ENCODE peak calls at places on chromosomes 16 and 17, in six cellular contexts. W is midbrain; L is effector memory CD8-positive, alpha-beta T cell; X is HEK293T; I is progenitor cell of endocrine pancreas; A is HL-60. Z is an unnamed sample.

GRCh38 chr17:16439303-16439791 is 24.0 kb downstream of the TRPV2 start:
- DNase-seq in W (peak), L (peak), X (no peak), I (no peak), A (no peak), Z (no peak)

GRCh38 chr16:78098087-78098486 is 1.4 kb upstream of the WWOX start:
- DNase-seq in W (no peak), L (no peak), X (no peak), I (no peak), A (no peak), Z (no peak)

GRCh38 chr17:27332052-27332403 is 38.1 kb downstream of the WSB1 start:
- DNase-seq in W (no peak), L (no peak), X (no peak), I (no peak), A (no peak), Z (no peak)

GRCh38 chr17:57889892-57890856 is 40.3 kb upstream of the MRPS23 start:
- DNase-seq in W (no peak), L (no peak), X (no peak), I (no peak), A (peak), Z (no peak)

GRCh38 chr16:14475370-14476139 is 154.5 kb downstream of the PARN start:
- DNase-seq in W (no peak), L (no peak), X (no peak), I (no peak), A (no peak), Z (peak)

GRCh38 chr16:58378401-58378800 is 13.9 kb upstream of the GINS3 start:
- DNase-seq in W (no peak), L (no peak), X (no peak), I (no peak), A (no peak), Z (no peak)

GRCh38 chr16:77590707-77591106 is 131.6 kb upstream of the NUDT7 start:
- DNase-seq in W (no peak), L (no peak), X (no peak), I (no peak), A (no peak), Z (no peak)

GRCh38 chr16:16101585-16101984 is 121.7 kb downstream of the ABCC6 start:
- DNase-seq in W (no peak), L (no peak), X (no peak), I (no peak), A (no peak), Z (no peak)

GRCh38 chr16:31273187-31273586 is 13.4 kb downstream of the ITGAM start:
- DNase-seq in W (no peak), L (no peak), X (no peak), I (no peak), A (no peak), Z (no peak)

GRCh38 chr17:28405632-28406477 is at the start of gene SLC46A1:
- DNase-seq in W (peak), L (peak), X (peak), I (peak), A (no peak), Z (peak)

GRCh38 chr16:57388359-57389086 is 16.0 kb upstream of the CCL17 start:
- DNase-seq in W (no peak), L (no peak), X (no peak), I (no peak), A (no peak), Z (no peak)

GRCh38 chr16:61946019-61946418 is 90.2 kb downstream of the CDH8 start:
- DNase-seq in W (no peak), L (no peak), X (no peak), I (no peak), A (no peak), Z (no peak)

GRCh38 chr16:84396537-84397008 is 28.2 kb downstream of the ATP2C2 start:
- DNase-seq in W (no peak), L (no peak), X (no peak), I (no peak), A (no peak), Z (peak)

GRCh38 chr16:57374067-57374534 is 1.8 kb downstream of the CX3CL1 start:
- DNase-seq in W (no peak), L (no peak), X (no peak), I (no peak), A (no peak), Z (no peak)

GRCh38 chr16:55392701-55393100 is 68.7 kb downstream of the IRX6 start:
- DNase-seq in W (no peak), L (no peak), X (no peak), I (no peak), A (no peak), Z (no peak)

GRCh38 chr17:35368086-35368824 is 5.2 kb downstream of the SLFN11 start:
- DNase-seq in W (peak), L (peak), X (no peak), I (no peak), A (peak), Z (no peak)

GRCh38 chr17:75893305-75894048 is 3.3 kb downstream of the TRIM65 start:
- DNase-seq in W (no peak), L (no peak), X (no peak), I (no peak), A (no peak), Z (no peak)

GRCh38 chr17:156094-156621 is 18.8 kb downstream of the SCGB1C2 start:
- DNase-seq in W (no peak), L (no peak), X (no peak), I (no peak), A (no peak), Z (no peak)

GRCh38 chr16:25210758-25211157 is 6.0 kb upstream of the AQP8 start:
- DNase-seq in W (no peak), L (no peak), X (no peak), I (no peak), A (no peak), Z (no peak)

GRCh38 chr16:84286568-84287220 is 8.0 kb upstream of the WFDC1 start:
- DNase-seq in W (no peak), L (no peak), X (no peak), I (no peak), A (no peak), Z (no peak)

GRCh38 chr17:9211133-9211765 is 189.9 kb downstream of the NTN1 start:
- DNase-seq in W (no peak), L (no peak), X (no peak), I (no peak), A (no peak), Z (no peak)

GRCh38 chr17:72714357-72714966 is 378.0 kb downstream of the SLC39A11 start:
- DNase-seq in W (no peak), L (no peak), X (no peak), I (no peak), A (peak), Z (no peak)

GRCh38 chr17:38674749-38675615 is at the start of gene EPOP:
- DNase-seq in W (peak), L (peak), X (peak), I (peak), A (peak), Z (peak)